ENCODE peak calls at places on chromosomes 1 and 21, in nine cellular contexts. One of them, this sample, is unnamed.

GRCh38 chr1:201443747-201444146 is 22.2 kb upstream of the TNNI1 start:
- DNase-seq in progenitor cell of endocrine pancreas: no peak
- DNase-seq in effector memory CD4-positive, alpha-beta T cell: no peak
- DNase-seq in caudate nucleus: no peak
- DNase-seq in iPS-NIHi11: no peak
- DNase-seq in stimulated activated CD8-positive, alpha-beta memory T cell treated with anti-CD3 and anti-CD28 coated beads, Interleukin-4, amount 100 ng/mL, for 1 hour: no peak
- DNase-seq in sciatic nerve: no peak
- DNase-seq in psoas muscle: no peak
- DNase-seq in ELR: no peak
- DNase-seq in this sample: no peak

GRCh38 chr1:159008744-159009188 is 941 bp upstream of the IFI16 start:
- DNase-seq in progenitor cell of endocrine pancreas: no peak
- DNase-seq in stimulated activated CD8-positive, alpha-beta memory T cell treated with anti-CD3 and anti-CD28 coated beads, Interleukin-4, amount 100 ng/mL, for 1 hour: peak; percentile 47
- DNase-seq in psoas muscle: no peak
- DNase-seq in ELR: peak; percentile 49
- DNase-seq in sciatic nerve: no peak
- DNase-seq in iPS-NIHi11: no peak
- DNase-seq in effector memory CD4-positive, alpha-beta T cell: no peak
- DNase-seq in caudate nucleus: no peak
- DNase-seq in this sample: no peak

GRCh38 chr1:31372961-31373896 is at the start of gene FABP3:
- DNase-seq in stimulated activated CD8-positive, alpha-beta memory T cell treated with anti-CD3 and anti-CD28 coated beads, Interleukin-4, amount 100 ng/mL, for 1 hour: no peak
- DNase-seq in progenitor cell of endocrine pancreas: peak; percentile 75
- DNase-seq in psoas muscle: peak; percentile 90
- DNase-seq in sciatic nerve: peak; percentile 73
- DNase-seq in ELR: peak; percentile 66
- DNase-seq in effector memory CD4-positive, alpha-beta T cell: no peak
- DNase-seq in caudate nucleus: peak; percentile 76
- DNase-seq in iPS-NIHi11: peak; percentile 92
- DNase-seq in this sample: peak; percentile 50

GRCh38 chr21:32134441-32135159 is 144.2 kb downstream of the MIS18A start:
- DNase-seq in iPS-NIHi11: no peak
- DNase-seq in psoas muscle: no peak
- DNase-seq in stimulated activated CD8-positive, alpha-beta memory T cell treated with anti-CD3 and anti-CD28 coated beads, Interleukin-4, amount 100 ng/mL, for 1 hour: no peak
- DNase-seq in progenitor cell of endocrine pancreas: no peak
- DNase-seq in sciatic nerve: no peak
- DNase-seq in ELR: no peak
- DNase-seq in effector memory CD4-positive, alpha-beta T cell: no peak
- DNase-seq in caudate nucleus: no peak
- DNase-seq in this sample: no peak

GRCh38 chr1:226457307-226457712 is 49.4 kb upstream of the PARP1 start:
- DNase-seq in effector memory CD4-positive, alpha-beta T cell: peak; percentile 6
- DNase-seq in iPS-NIHi11: peak; percentile 65
- DNase-seq in progenitor cell of endocrine pancreas: no peak
- DNase-seq in stimulated activated CD8-positive, alpha-beta memory T cell treated with anti-CD3 and anti-CD28 coated beads, Interleukin-4, amount 100 ng/mL, for 1 hour: peak; percentile 20
- DNase-seq in ELR: peak; percentile 52
- DNase-seq in caudate nucleus: no peak
- DNase-seq in psoas muscle: no peak
- DNase-seq in sciatic nerve: no peak
- DNase-seq in this sample: no peak

GRCh38 chr1:111511362-111511761 is 7.9 kb upstream of the ADORA3 start:
- DNase-seq in stimulated activated CD8-positive, alpha-beta memory T cell treated with anti-CD3 and anti-CD28 coated beads, Interleukin-4, amount 100 ng/mL, for 1 hour: no peak
- DNase-seq in progenitor cell of endocrine pancreas: no peak
- DNase-seq in iPS-NIHi11: no peak
- DNase-seq in psoas muscle: no peak
- DNase-seq in sciatic nerve: no peak
- DNase-seq in ELR: no peak
- DNase-seq in caudate nucleus: no peak
- DNase-seq in effector memory CD4-positive, alpha-beta T cell: no peak
- DNase-seq in this sample: no peak

GRCh38 chr1:22662318-22662717 is 9.3 kb downstream of the C1QB start:
- DNase-seq in ELR: peak; percentile 33
- DNase-seq in stimulated activated CD8-positive, alpha-beta memory T cell treated with anti-CD3 and anti-CD28 coated beads, Interleukin-4, amount 100 ng/mL, for 1 hour: no peak
- DNase-seq in effector memory CD4-positive, alpha-beta T cell: no peak
- DNase-seq in progenitor cell of endocrine pancreas: no peak
- DNase-seq in sciatic nerve: no peak
- DNase-seq in iPS-NIHi11: peak; percentile 86
- DNase-seq in caudate nucleus: peak; percentile 10
- DNase-seq in psoas muscle: no peak
- DNase-seq in this sample: no peak

GRCh38 chr1:184755226-184756065 is 788 bp upstream of the EDEM3 start:
- DNase-seq in progenitor cell of endocrine pancreas: no peak
- DNase-seq in sciatic nerve: no peak
- DNase-seq in stimulated activated CD8-positive, alpha-beta memory T cell treated with anti-CD3 and anti-CD28 coated beads, Interleukin-4, amount 100 ng/mL, for 1 hour: no peak
- DNase-seq in effector memory CD4-positive, alpha-beta T cell: no peak
- DNase-seq in ELR: peak; percentile 63
- DNase-seq in psoas muscle: no peak
- DNase-seq in caudate nucleus: peak; percentile 57
- DNase-seq in iPS-NIHi11: peak; percentile 13
- DNase-seq in this sample: peak; percentile 11

GRCh38 chr1:107935396-107936064 is 29.4 kb downstream of the VAV3 start:
- DNase-seq in sciatic nerve: no peak
- DNase-seq in progenitor cell of endocrine pancreas: no peak
- DNase-seq in effector memory CD4-positive, alpha-beta T cell: no peak
- DNase-seq in iPS-NIHi11: no peak
- DNase-seq in caudate nucleus: no peak
- DNase-seq in psoas muscle: no peak
- DNase-seq in stimulated activated CD8-positive, alpha-beta memory T cell treated with anti-CD3 and anti-CD28 coated beads, Interleukin-4, amount 100 ng/mL, for 1 hour: no peak
- DNase-seq in ELR: no peak
- DNase-seq in this sample: no peak

GRCh38 chr1:12153181-12153785 is 13.5 kb upstream of the TNFRSF1B start:
- DNase-seq in effector memory CD4-positive, alpha-beta T cell: peak; percentile 52
- DNase-seq in psoas muscle: peak; percentile 36
- DNase-seq in ELR: peak; percentile 94
- DNase-seq in stimulated activated CD8-positive, alpha-beta memory T cell treated with anti-CD3 and anti-CD28 coated beads, Interleukin-4, amount 100 ng/mL, for 1 hour: no peak
- DNase-seq in caudate nucleus: no peak
- DNase-seq in iPS-NIHi11: no peak
- DNase-seq in progenitor cell of endocrine pancreas: no peak
- DNase-seq in sciatic nerve: peak; percentile 80
- DNase-seq in this sample: no peak

GRCh38 chr1:93395195-93395594 is 49.5 kb downstream of the DR1 start:
- DNase-seq in iPS-NIHi11: no peak
- DNase-seq in ELR: no peak
- DNase-seq in caudate nucleus: no peak
- DNase-seq in progenitor cell of endocrine pancreas: no peak
- DNase-seq in effector memory CD4-positive, alpha-beta T cell: no peak
- DNase-seq in sciatic nerve: no peak
- DNase-seq in stimulated activated CD8-positive, alpha-beta memory T cell treated with anti-CD3 and anti-CD28 coated beads, Interleukin-4, amount 100 ng/mL, for 1 hour: no peak
- DNase-seq in psoas muscle: no peak
- DNase-seq in this sample: no peak

This sample was measured in frontal cortex.